ENCODE peak calls at places on chromosomes 3 and 15, in seven cellular contexts. One of them, this sample, is unnamed.
A peak's percentile ranks its signal among the peaks of the same experiment; 100 is the strongest.

GRCh38 chr15:75644376-75644775 is 3.3 kb upstream of the SNX33 start:
- DNase-seq in activated T-cell treated with anti-CD3 and anti-CD28 coated beads for 1 hour: no peak
- DNase-seq in HepG2: no peak
- DNase-seq in kidney tubule cell: no peak
- DNase-seq in iris pigment epithelial cell: no peak
- DNase-seq in mesendoderm: no peak
- DNase-seq in lower lobe of right lung: no peak
- DNase-seq in this sample: no peak

GRCh38 chr15:22979699-22980188 is 424 bp downstream of the CYFIP1 start:
- DNase-seq in activated T-cell treated with anti-CD3 and anti-CD28 coated beads for 1 hour: no peak
- DNase-seq in HepG2: no peak
- DNase-seq in kidney tubule cell: peak; percentile 30
- DNase-seq in iris pigment epithelial cell: peak; percentile 34
- DNase-seq in mesendoderm: peak; percentile 63
- DNase-seq in lower lobe of right lung: no peak
- DNase-seq in this sample: peak; percentile 78

GRCh38 chr3:94246136-94246535 is 183.3 kb downstream of the NSUN3 start:
- DNase-seq in activated T-cell treated with anti-CD3 and anti-CD28 coated beads for 1 hour: no peak
- DNase-seq in HepG2: no peak
- DNase-seq in kidney tubule cell: no peak
- DNase-seq in iris pigment epithelial cell: no peak
- DNase-seq in mesendoderm: no peak
- DNase-seq in lower lobe of right lung: no peak
- DNase-seq in this sample: no peak

GRCh38 chr15:67097893-67098740 is 32.7 kb downstream of the SMAD3 start:
- DNase-seq in activated T-cell treated with anti-CD3 and anti-CD28 coated beads for 1 hour: no peak
- DNase-seq in HepG2: no peak
- DNase-seq in kidney tubule cell: no peak
- DNase-seq in iris pigment epithelial cell: peak; percentile 94
- DNase-seq in mesendoderm: no peak
- DNase-seq in lower lobe of right lung: no peak
- DNase-seq in this sample: no peak

GRCh38 chr3:16300881-16301359 is 35.9 kb downstream of the OXNAD1 start:
- DNase-seq in activated T-cell treated with anti-CD3 and anti-CD28 coated beads for 1 hour: no peak
- DNase-seq in HepG2: no peak
- DNase-seq in kidney tubule cell: peak; percentile 23
- DNase-seq in iris pigment epithelial cell: no peak
- DNase-seq in mesendoderm: no peak
- DNase-seq in lower lobe of right lung: no peak
- DNase-seq in this sample: no peak

GRCh38 chr15:71085809-71086208 is 29.5 kb upstream of the THSD4 start:
- DNase-seq in activated T-cell treated with anti-CD3 and anti-CD28 coated beads for 1 hour: no peak
- DNase-seq in HepG2: no peak
- DNase-seq in kidney tubule cell: no peak
- DNase-seq in iris pigment epithelial cell: no peak
- DNase-seq in mesendoderm: peak; percentile 54
- DNase-seq in lower lobe of right lung: no peak
- DNase-seq in this sample: peak; percentile 64

GRCh38 chr3:18888370-18888769 is 259.9 kb upstream of the KCNH8 start:
- DNase-seq in activated T-cell treated with anti-CD3 and anti-CD28 coated beads for 1 hour: no peak
- DNase-seq in HepG2: no peak
- DNase-seq in kidney tubule cell: no peak
- DNase-seq in iris pigment epithelial cell: no peak
- DNase-seq in mesendoderm: peak; percentile 5
- DNase-seq in lower lobe of right lung: no peak
- DNase-seq in this sample: no peak

GRCh38 chr3:120554727-120555660 is 41.1 kb upstream of the NDUFB4 start:
- DNase-seq in activated T-cell treated with anti-CD3 and anti-CD28 coated beads for 1 hour: no peak
- DNase-seq in HepG2: no peak
- DNase-seq in kidney tubule cell: no peak
- DNase-seq in iris pigment epithelial cell: no peak
- DNase-seq in mesendoderm: no peak
- DNase-seq in lower lobe of right lung: no peak
- DNase-seq in this sample: no peak

GRCh38 chr3:57691411-57692133 is 1.3 kb downstream of the DENND6A start:
- DNase-seq in activated T-cell treated with anti-CD3 and anti-CD28 coated beads for 1 hour: no peak
- DNase-seq in HepG2: no peak
- DNase-seq in kidney tubule cell: no peak
- DNase-seq in iris pigment epithelial cell: no peak
- DNase-seq in mesendoderm: no peak
- DNase-seq in lower lobe of right lung: no peak
- DNase-seq in this sample: no peak

GRCh38 chr3:10404876-10405275 is 84.0 kb upstream of the SEC13 start:
- DNase-seq in activated T-cell treated with anti-CD3 and anti-CD28 coated beads for 1 hour: no peak
- DNase-seq in HepG2: no peak
- DNase-seq in kidney tubule cell: no peak
- DNase-seq in iris pigment epithelial cell: no peak
- DNase-seq in mesendoderm: no peak
- DNase-seq in lower lobe of right lung: no peak
- DNase-seq in this sample: no peak

GRCh38 chr3:126373682-126374601 is 16.7 kb upstream of the KLF15 start:
- DNase-seq in activated T-cell treated with anti-CD3 and anti-CD28 coated beads for 1 hour: no peak
- DNase-seq in HepG2: no peak
- DNase-seq in kidney tubule cell: no peak
- DNase-seq in iris pigment epithelial cell: peak; percentile 53
- DNase-seq in mesendoderm: no peak
- DNase-seq in lower lobe of right lung: no peak
- DNase-seq in this sample: no peak

GRCh38 chr3:144859057-144859626 is 887.5 kb downstream of the DIPK2A start:
- DNase-seq in activated T-cell treated with anti-CD3 and anti-CD28 coated beads for 1 hour: no peak
- DNase-seq in HepG2: no peak
- DNase-seq in kidney tubule cell: no peak
- DNase-seq in iris pigment epithelial cell: no peak
- DNase-seq in mesendoderm: no peak
- DNase-seq in lower lobe of right lung: no peak
- DNase-seq in this sample: no peak

GRCh38 chr15:63041982-63042878 is at the start of gene TPM1:
- DNase-seq in activated T-cell treated with anti-CD3 and anti-CD28 coated beads for 1 hour: no peak
- DNase-seq in HepG2: peak; percentile 73
- DNase-seq in kidney tubule cell: peak; percentile 97
- DNase-seq in iris pigment epithelial cell: peak; percentile 87
- DNase-seq in mesendoderm: peak; percentile 96
- DNase-seq in lower lobe of right lung: peak; percentile 66
- DNase-seq in this sample: peak; percentile 96

GRCh38 chr3:72041531-72041930 is 256.6 kb upstream of the PROK2 start:
- DNase-seq in activated T-cell treated with anti-CD3 and anti-CD28 coated beads for 1 hour: no peak
- DNase-seq in HepG2: no peak
- DNase-seq in kidney tubule cell: no peak
- DNase-seq in iris pigment epithelial cell: no peak
- DNase-seq in mesendoderm: no peak
- DNase-seq in lower lobe of right lung: no peak
- DNase-seq in this sample: no peak

GRCh38 chr3:175477651-175478224 is 618.6 kb downstream of the NAALADL2 start:
- DNase-seq in activated T-cell treated with anti-CD3 and anti-CD28 coated beads for 1 hour: no peak
- DNase-seq in HepG2: no peak
- DNase-seq in kidney tubule cell: no peak
- DNase-seq in iris pigment epithelial cell: no peak
- DNase-seq in mesendoderm: no peak
- DNase-seq in lower lobe of right lung: no peak
- DNase-seq in this sample: no peak

GRCh38 chr3:123405936-123406510 is 42.9 kb downstream of the ADCY5 start:
- DNase-seq in activated T-cell treated with anti-CD3 and anti-CD28 coated beads for 1 hour: no peak
- DNase-seq in HepG2: no peak
- DNase-seq in kidney tubule cell: no peak
- DNase-seq in iris pigment epithelial cell: no peak
- DNase-seq in mesendoderm: no peak
- DNase-seq in lower lobe of right lung: no peak
- DNase-seq in this sample: no peak

GRCh38 chr3:63141-63845 is 133.3 kb upstream of the CHL1 start:
- DNase-seq in activated T-cell treated with anti-CD3 and anti-CD28 coated beads for 1 hour: no peak
- DNase-seq in HepG2: peak; percentile 39
- DNase-seq in kidney tubule cell: no peak
- DNase-seq in iris pigment epithelial cell: no peak
- DNase-seq in mesendoderm: peak; percentile 50
- DNase-seq in lower lobe of right lung: no peak
- DNase-seq in this sample: peak; percentile 45

GRCh38 chr15:41115652-41116115 is 396 bp downstream of the INO80 start:
- DNase-seq in activated T-cell treated with anti-CD3 and anti-CD28 coated beads for 1 hour: peak; percentile 49
- DNase-seq in HepG2: peak; percentile 50
- DNase-seq in kidney tubule cell: no peak
- DNase-seq in iris pigment epithelial cell: peak; percentile 44
- DNase-seq in mesendoderm: peak; percentile 79
- DNase-seq in lower lobe of right lung: peak; percentile 85
- DNase-seq in this sample: peak; percentile 84

GRCh38 chr3:169541528-169541927 is 122.0 kb downstream of the MECOM start:
- DNase-seq in activated T-cell treated with anti-CD3 and anti-CD28 coated beads for 1 hour: no peak
- DNase-seq in HepG2: no peak
- DNase-seq in kidney tubule cell: no peak
- DNase-seq in iris pigment epithelial cell: no peak
- DNase-seq in mesendoderm: no peak
- DNase-seq in lower lobe of right lung: no peak
- DNase-seq in this sample: no peak

GRCh38 chr3:183116051-183116614 is 16.8 kb upstream of the MCCC1 start:
- DNase-seq in activated T-cell treated with anti-CD3 and anti-CD28 coated beads for 1 hour: peak; percentile 30
- DNase-seq in HepG2: peak; percentile 39
- DNase-seq in kidney tubule cell: peak; percentile 58
- DNase-seq in iris pigment epithelial cell: no peak
- DNase-seq in mesendoderm: peak; percentile 92
- DNase-seq in lower lobe of right lung: no peak
- DNase-seq in this sample: peak; percentile 98

GRCh38 chr15:55789066-55789660 is 46.2 kb upstream of the PRTG start:
- DNase-seq in activated T-cell treated with anti-CD3 and anti-CD28 coated beads for 1 hour: peak; percentile 25
- DNase-seq in HepG2: no peak
- DNase-seq in kidney tubule cell: no peak
- DNase-seq in iris pigment epithelial cell: no peak
- DNase-seq in mesendoderm: peak; percentile 69
- DNase-seq in lower lobe of right lung: no peak
- DNase-seq in this sample: peak; percentile 87

GRCh38 chr3:129077222-129077621 is 16.6 kb downstream of the GP9 start:
- DNase-seq in activated T-cell treated with anti-CD3 and anti-CD28 coated beads for 1 hour: no peak
- DNase-seq in HepG2: peak; percentile 77
- DNase-seq in kidney tubule cell: no peak
- DNase-seq in iris pigment epithelial cell: peak; percentile 74
- DNase-seq in mesendoderm: no peak
- DNase-seq in lower lobe of right lung: no peak
- DNase-seq in this sample: no peak

This sample was measured in endodermal cell.